ENCODE peak calls at places on chromosome 14, in eight cellular contexts. One of them, this sample, is unnamed.

GRCh38 chr14:96631621-96632362 is 129.6 kb downstream of the PAPOLA start:
- DNase-seq in transverse colon: peak; percentile 2
- DNase-seq in upper lobe of left lung: no peak
- DNase-seq in endothelial cell of umbilical vein: no peak
- DNase-seq in stomach: peak; percentile 18
- DNase-seq in H1: no peak
- DNase-seq in suprapubic skin: no peak
- DNase-seq in GM12878: no peak
- DNase-seq in this sample: no peak

GRCh38 chr14:45990252-45990651 is 661.3 kb downstream of the RPL10L start:
- DNase-seq in GM12878: no peak
- DNase-seq in stomach: no peak
- DNase-seq in H1: no peak
- DNase-seq in endothelial cell of umbilical vein: no peak
- DNase-seq in upper lobe of left lung: no peak
- DNase-seq in suprapubic skin: no peak
- DNase-seq in transverse colon: no peak
- DNase-seq in this sample: no peak

GRCh38 chr14:85660243-85660922 is 130.4 kb downstream of the FLRT2 start:
- DNase-seq in suprapubic skin: no peak
- DNase-seq in H1: no peak
- DNase-seq in GM12878: no peak
- DNase-seq in stomach: no peak
- DNase-seq in endothelial cell of umbilical vein: no peak
- DNase-seq in transverse colon: no peak
- DNase-seq in upper lobe of left lung: no peak
- DNase-seq in this sample: no peak

GRCh38 chr14:91310620-91311283 is 66.2 kb upstream of the GPR68 start:
- DNase-seq in endothelial cell of umbilical vein: no peak
- DNase-seq in H1: no peak
- DNase-seq in GM12878: no peak
- DNase-seq in upper lobe of left lung: no peak
- DNase-seq in suprapubic skin: no peak
- DNase-seq in transverse colon: no peak
- DNase-seq in stomach: no peak
- DNase-seq in this sample: no peak

GRCh38 chr14:92943855-92944570 is 21.1 kb downstream of the CHGA start:
- DNase-seq in GM12878: no peak
- DNase-seq in transverse colon: no peak
- DNase-seq in suprapubic skin: no peak
- DNase-seq in endothelial cell of umbilical vein: no peak
- DNase-seq in stomach: no peak
- DNase-seq in upper lobe of left lung: no peak
- DNase-seq in H1: no peak
- DNase-seq in this sample: no peak

GRCh38 chr14:54169254-54169924 is 212.8 kb upstream of the BMP4 start:
- DNase-seq in suprapubic skin: no peak
- DNase-seq in stomach: no peak
- DNase-seq in GM12878: no peak
- DNase-seq in upper lobe of left lung: no peak
- DNase-seq in transverse colon: no peak
- DNase-seq in H1: no peak
- DNase-seq in endothelial cell of umbilical vein: peak; percentile 90
- DNase-seq in this sample: no peak

GRCh38 chr14:98112211-98112780 is 1159.7 kb downstream of the BCL11B start:
- DNase-seq in GM12878: no peak
- DNase-seq in endothelial cell of umbilical vein: no peak
- DNase-seq in stomach: no peak
- DNase-seq in upper lobe of left lung: no peak
- DNase-seq in suprapubic skin: no peak
- DNase-seq in transverse colon: no peak
- DNase-seq in H1: no peak
- DNase-seq in this sample: no peak

GRCh38 chr14:68651652-68652432 is 141.0 kb downstream of the ZFP36L1 start:
- DNase-seq in upper lobe of left lung: no peak
- DNase-seq in H1: no peak
- DNase-seq in endothelial cell of umbilical vein: no peak
- DNase-seq in stomach: no peak
- DNase-seq in transverse colon: no peak
- DNase-seq in GM12878: no peak
- DNase-seq in suprapubic skin: peak; percentile 52
- DNase-seq in this sample: no peak

GRCh38 chr14:57080691-57081090 is 188.0 kb downstream of the EXOC5 start:
- DNase-seq in transverse colon: no peak
- DNase-seq in endothelial cell of umbilical vein: no peak
- DNase-seq in GM12878: no peak
- DNase-seq in stomach: no peak
- DNase-seq in suprapubic skin: no peak
- DNase-seq in upper lobe of left lung: no peak
- DNase-seq in H1: no peak
- DNase-seq in this sample: no peak

GRCh38 chr14:59116984-59117415 is 71.5 kb upstream of the DAAM1 start:
- DNase-seq in H1: no peak
- DNase-seq in suprapubic skin: no peak
- DNase-seq in stomach: no peak
- DNase-seq in upper lobe of left lung: no peak
- DNase-seq in endothelial cell of umbilical vein: no peak
- DNase-seq in GM12878: peak; percentile 44
- DNase-seq in transverse colon: no peak
- DNase-seq in this sample: no peak

GRCh38 chr14:24376448-24377070 is 8.6 kb downstream of the NFATC4 start:
- DNase-seq in H1: no peak
- DNase-seq in suprapubic skin: no peak
- DNase-seq in stomach: no peak
- DNase-seq in endothelial cell of umbilical vein: no peak
- DNase-seq in transverse colon: no peak
- DNase-seq in GM12878: no peak
- DNase-seq in upper lobe of left lung: no peak
- DNase-seq in this sample: no peak

GRCh38 chr14:59161571-59162175 is 26.8 kb upstream of the DAAM1 start:
- DNase-seq in endothelial cell of umbilical vein: peak; percentile 37
- DNase-seq in upper lobe of left lung: no peak
- DNase-seq in stomach: no peak
- DNase-seq in GM12878: no peak
- DNase-seq in suprapubic skin: no peak
- DNase-seq in H1: no peak
- DNase-seq in transverse colon: no peak
- DNase-seq in this sample: no peak

GRCh38 chr14:59450716-59451115 is 14.5 kb downstream of the GPR135 start:
- DNase-seq in upper lobe of left lung: no peak
- DNase-seq in H1: no peak
- DNase-seq in suprapubic skin: no peak
- DNase-seq in transverse colon: no peak
- DNase-seq in GM12878: no peak
- DNase-seq in endothelial cell of umbilical vein: no peak
- DNase-seq in stomach: no peak
- DNase-seq in this sample: no peak

GRCh38 chr14:104438166-104438887 is 141.2 kb upstream of the C14orf180 start:
- DNase-seq in transverse colon: peak; percentile 5
- DNase-seq in endothelial cell of umbilical vein: no peak
- DNase-seq in H1: no peak
- DNase-seq in upper lobe of left lung: no peak
- DNase-seq in stomach: no peak
- DNase-seq in GM12878: no peak
- DNase-seq in suprapubic skin: peak; percentile 39
- DNase-seq in this sample: no peak

GRCh38 chr14:104436047-104436531 is 143.5 kb upstream of the C14orf180 start:
- DNase-seq in upper lobe of left lung: peak; percentile 63
- DNase-seq in stomach: peak; percentile 71
- DNase-seq in GM12878: no peak
- DNase-seq in H1: no peak
- DNase-seq in transverse colon: peak; percentile 26
- DNase-seq in endothelial cell of umbilical vein: peak; percentile 96
- DNase-seq in suprapubic skin: peak; percentile 56
- DNase-seq in this sample: no peak

GRCh38 chr14:104437703-104438102 is 141.9 kb upstream of the C14orf180 start:
- DNase-seq in transverse colon: no peak
- DNase-seq in endothelial cell of umbilical vein: no peak
- DNase-seq in upper lobe of left lung: no peak
- DNase-seq in H1: no peak
- DNase-seq in stomach: no peak
- DNase-seq in GM12878: no peak
- DNase-seq in suprapubic skin: peak; percentile 48
- DNase-seq in this sample: no peak

GRCh38 chr14:104435147-104436046 is 144.2 kb upstream of the C14orf180 start:
- DNase-seq in stomach: no peak
- DNase-seq in GM12878: no peak
- DNase-seq in transverse colon: no peak
- DNase-seq in upper lobe of left lung: no peak
- DNase-seq in endothelial cell of umbilical vein: no peak
- DNase-seq in suprapubic skin: peak; percentile 42
- DNase-seq in H1: no peak
- DNase-seq in this sample: no peak

DNA sequence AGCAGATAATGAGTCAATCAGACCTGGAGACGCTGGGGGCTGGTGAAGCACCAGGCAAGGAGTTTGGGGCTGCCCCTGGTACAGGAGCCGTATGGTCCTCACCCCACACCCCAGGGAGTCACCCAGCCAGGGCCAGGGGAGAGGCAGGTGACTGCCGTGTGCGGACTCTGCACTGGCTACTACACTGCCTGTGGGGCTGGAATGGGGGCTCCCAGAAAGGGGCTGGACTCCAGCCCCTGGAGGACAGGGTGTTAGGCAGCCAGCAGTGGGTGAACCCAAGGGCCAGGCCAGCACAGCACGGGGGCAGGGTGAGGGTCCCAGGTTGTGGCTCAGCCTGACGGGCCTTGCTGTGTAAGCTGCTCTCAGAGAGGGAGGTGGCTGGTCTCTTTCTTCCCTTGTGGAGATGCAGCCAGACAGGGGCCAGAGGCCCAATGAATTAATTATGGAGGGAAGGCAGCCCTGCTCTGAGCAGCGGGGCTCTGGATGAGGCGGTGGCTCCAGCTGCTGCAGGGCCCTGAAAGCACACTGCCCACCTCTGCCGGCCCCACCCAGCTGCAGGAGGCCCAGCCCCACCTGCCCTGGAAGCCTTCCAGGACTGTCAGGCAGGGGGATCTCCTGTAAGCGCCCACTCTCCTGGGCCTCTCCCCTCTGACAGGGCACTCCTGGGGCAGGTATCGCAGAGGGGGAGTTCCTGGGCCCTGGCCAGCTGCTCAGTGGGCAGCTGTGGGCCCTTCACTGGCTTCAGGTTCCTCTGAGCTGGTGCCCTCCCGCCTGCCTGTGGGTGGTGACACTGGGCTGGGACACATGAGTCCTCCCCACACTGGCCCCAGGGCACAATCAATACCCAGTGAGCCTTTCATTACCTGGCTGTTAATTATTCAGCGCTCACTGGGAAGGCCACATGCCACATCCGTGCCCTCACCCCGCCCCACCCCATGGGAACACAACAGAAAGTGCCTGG is 142.5 kb upstream of the C14orf180 start:
- DNase-seq in suprapubic skin: peak; percentile 42
- DNase-seq in transverse colon: peak; percentile 6
- DNase-seq in H1: no peak
- DNase-seq in endothelial cell of umbilical vein: no peak
- DNase-seq in stomach: peak; percentile 23
- DNase-seq in upper lobe of left lung: peak; percentile 18
- DNase-seq in GM12878: no peak
- DNase-seq in this sample: no peak
- H3K9me3 ChIP-seq in suprapubic skin: no peaks in the 10 kb centered on the region
- H3K9me3 ChIP-seq in transverse colon: no peaks in the 10 kb centered on the region
- H3K9me3 ChIP-seq in H1: no peaks in the 10 kb centered on the region
- H3K9me3 ChIP-seq in endothelial cell of umbilical vein: no peaks in the 10 kb centered on the region
- H3K9me3 ChIP-seq in stomach: no peaks in the 10 kb centered on the region
- H3K9me3 ChIP-seq in upper lobe of left lung: no peaks in the 10 kb centered on the region
- H3K9me3 ChIP-seq in GM12878: no peaks in the 10 kb centered on the region
- H3K9me3 ChIP-seq in this sample: no peaks in the 10 kb centered on the region

GRCh38 chr14:60602312-60602711 is 47.0 kb downstream of the SIX1 start:
- DNase-seq in suprapubic skin: no peak
- DNase-seq in transverse colon: no peak
- DNase-seq in stomach: no peak
- DNase-seq in GM12878: no peak
- DNase-seq in endothelial cell of umbilical vein: no peak
- DNase-seq in H1: no peak
- DNase-seq in upper lobe of left lung: no peak
- DNase-seq in this sample: no peak
- TF ChIP-seq POLR2A in suprapubic skin: no peak
- TF ChIP-seq POLR2A in transverse colon: no peak
- TF ChIP-seq POLR2A in stomach: no peak
- TF ChIP-seq POLR2A in GM12878: no peak
- TF ChIP-seq POLR2A in endothelial cell of umbilical vein: no peak
- TF ChIP-seq POLR2A in H1: no peak
- TF ChIP-seq POLR2A in upper lobe of left lung: no peak
- TF ChIP-seq POLR2A in this sample: no peak

GRCh38 chr14:67391266-67391665 is 20.7 kb downstream of the PLEK2 start:
- DNase-seq in GM12878: no peak
- DNase-seq in endothelial cell of umbilical vein: no peak
- DNase-seq in H1: no peak
- DNase-seq in upper lobe of left lung: no peak
- DNase-seq in transverse colon: no peak
- DNase-seq in suprapubic skin: no peak
- DNase-seq in stomach: no peak
- DNase-seq in this sample: no peak
- TF ChIP-seq POLR2AphosphoS5 in GM12878: no peak
- TF ChIP-seq POLR2AphosphoS5 in endothelial cell of umbilical vein: no peak
- TF ChIP-seq POLR2AphosphoS5 in H1: no peak
- TF ChIP-seq POLR2AphosphoS5 in upper lobe of left lung: no peak
- TF ChIP-seq POLR2AphosphoS5 in transverse colon: no peak
- TF ChIP-seq POLR2AphosphoS5 in suprapubic skin: no peak
- TF ChIP-seq POLR2AphosphoS5 in stomach: no peak
- TF ChIP-seq POLR2AphosphoS5 in this sample: no peak

GRCh38 chr14:74959596-74960180 is 4.3 kb upstream of the PGF start:
- DNase-seq in suprapubic skin: no peak
- DNase-seq in H1: no peak
- DNase-seq in GM12878: no peak
- DNase-seq in endothelial cell of umbilical vein: peak; percentile 30
- DNase-seq in transverse colon: no peak
- DNase-seq in upper lobe of left lung: no peak
- DNase-seq in stomach: no peak
- DNase-seq in this sample: no peak

GRCh38 chr14:74961238-74961911 is 6.0 kb upstream of the PGF start:
- DNase-seq in upper lobe of left lung: no peak
- DNase-seq in H1: no peak
- DNase-seq in stomach: no peak
- DNase-seq in GM12878: no peak
- DNase-seq in suprapubic skin: no peak
- DNase-seq in transverse colon: no peak
- DNase-seq in endothelial cell of umbilical vein: no peak
- DNase-seq in this sample: no peak

GRCh38 chr14:74962493-74962892 is 7.1 kb upstream of the PGF start:
- DNase-seq in transverse colon: no peak
- DNase-seq in H1: no peak
- DNase-seq in suprapubic skin: no peak
- DNase-seq in endothelial cell of umbilical vein: no peak
- DNase-seq in upper lobe of left lung: peak; percentile 42
- DNase-seq in stomach: no peak
- DNase-seq in GM12878: no peak
- DNase-seq in this sample: no peak

GRCh38 chr14:74962059-74962458 is 6.7 kb upstream of the PGF start:
- DNase-seq in upper lobe of left lung: no peak
- DNase-seq in GM12878: no peak
- DNase-seq in transverse colon: no peak
- DNase-seq in suprapubic skin: no peak
- DNase-seq in endothelial cell of umbilical vein: no peak
- DNase-seq in stomach: no peak
- DNase-seq in H1: no peak
- DNase-seq in this sample: no peak

DNA sequence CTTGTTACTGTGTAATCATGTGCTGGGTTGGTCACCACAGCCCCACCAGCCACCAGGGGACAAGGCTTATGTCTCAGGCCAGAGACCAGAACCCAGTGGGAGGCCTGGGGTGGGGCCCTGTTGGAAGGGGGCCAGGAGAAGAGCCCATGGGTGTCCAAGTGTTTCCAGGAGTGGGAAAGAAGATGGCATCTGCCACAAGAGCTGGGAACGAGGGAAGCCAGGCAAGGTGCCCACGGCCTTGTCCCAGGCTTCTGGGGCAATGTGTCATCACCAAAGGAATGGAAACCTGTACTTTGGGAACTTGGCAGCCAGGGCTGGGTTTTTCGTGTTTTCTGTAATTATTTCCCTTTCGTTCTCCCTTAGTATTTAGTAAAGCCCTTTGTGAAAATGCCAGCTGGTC is 5.3 kb upstream of the PGF start:
- DNase-seq in H1: no peak
- DNase-seq in stomach: no peak
- DNase-seq in upper lobe of left lung: no peak
- DNase-seq in suprapubic skin: no peak
- DNase-seq in GM12878: no peak
- DNase-seq in endothelial cell of umbilical vein: no peak
- DNase-seq in transverse colon: no peak
- DNase-seq in this sample: no peak
- H3K9me3 ChIP-seq in H1: no peaks in the 10 kb centered on the region
- H3K9me3 ChIP-seq in stomach: no peaks in the 10 kb centered on the region
- H3K9me3 ChIP-seq in upper lobe of left lung: no peaks in the 10 kb centered on the region
- H3K9me3 ChIP-seq in suprapubic skin: no peaks in the 10 kb centered on the region
- H3K9me3 ChIP-seq in GM12878: no peaks in the 10 kb centered on the region
- H3K9me3 ChIP-seq in endothelial cell of umbilical vein: no peaks in the 10 kb centered on the region
- H3K9me3 ChIP-seq in transverse colon: no peaks in the 10 kb centered on the region
- H3K9me3 ChIP-seq in this sample: no peaks in the 10 kb centered on the region

This sample was measured in prostate gland.